ENCODE peak calls at places on chromosomes 1 and 21, in eight cellular contexts. T, L, O, N, D, C, Y and B are unnamed samples.

GRCh38 chr1:173663159-173663558 is 6.5 kb downstream of the ANKRD45 start:
- DNase-seq in N (no peak), Y (no peak), C (no peak), O (no peak), T (no peak), D (no peak), L (no peak), B (no peak)

GRCh38 chr1:8043621-8044020 is 17.5 kb upstream of the ERRFI1 start:
- DNase-seq in N (no peak), O (no peak), C (no peak), D (no peak), T (no peak), L (no peak), Y (no peak), B (no peak)

GRCh38 chr1:215793210-215793609 is 226.1 kb downstream of the KCTD3 start:
- DNase-seq in N (no peak), T (no peak), Y (no peak), L (no peak), C (peak; percentile 45), O (no peak), D (no peak), B (peak; percentile 85)

GRCh38 chr1:93021539-93022134 is 57.4 kb upstream of the MTF2 start:
- DNase-seq in D (no peak), O (peak; percentile 62), N (no peak), T (no peak), Y (peak; percentile 39), L (no peak), C (peak; percentile 72), B (peak; percentile 69)

GRCh38 chr1:236176337-236177336 is 34.3 kb downstream of the GPR137B start:
- DNase-seq in L (no peak), Y (no peak), N (no peak), O (peak; percentile 5), T (no peak), C (peak; percentile 19), D (no peak), B (peak; percentile 14)

GRCh38 chr1:244100276-244100675 is 49.2 kb downstream of the ZBTB18 start:
- DNase-seq in D (no peak), C (no peak), N (no peak), O (no peak), Y (no peak), L (no peak), T (no peak), B (no peak)

GRCh38 chr1:84078108-84078823 is 65.8 kb upstream of the PRKACB start:
- DNase-seq in T (peak; percentile 44), N (peak; percentile 37), C (peak; percentile 44), Y (peak; percentile 9), O (peak; percentile 11), D (peak; percentile 52), L (peak; percentile 12), B (peak; percentile 31)

GRCh38 chr1:54223441-54224202 is 23.7 kb downstream of the MRPL37 start:
- DNase-seq in L (no peak), D (no peak), T (no peak), O (no peak), N (no peak), Y (no peak), C (no peak), B (no peak)

GRCh38 chr1:204074274-204075115 is 1.6 kb downstream of the SOX13 start:
- DNase-seq in T (no peak), N (peak; percentile 80), C (peak; percentile 88), O (no peak), Y (peak; percentile 79), L (peak; percentile 83), D (peak; percentile 77), B (peak; percentile 55)

GRCh38 chr1:23530089-23530749 is 814 bp downstream of the E2F2 start:
- DNase-seq in Y (peak; percentile 47), T (peak; percentile 57), N (no peak), O (peak; percentile 61), L (no peak), C (no peak), D (no peak), B (no peak)

GRCh38 chr21:42561742-42562141 is 48.1 kb downstream of the SLC37A1 start:
- DNase-seq in Y (peak; percentile 35), L (no peak), T (peak; percentile 46), O (peak; percentile 67), N (no peak), D (no peak), C (no peak), B (no peak)

DNA sequence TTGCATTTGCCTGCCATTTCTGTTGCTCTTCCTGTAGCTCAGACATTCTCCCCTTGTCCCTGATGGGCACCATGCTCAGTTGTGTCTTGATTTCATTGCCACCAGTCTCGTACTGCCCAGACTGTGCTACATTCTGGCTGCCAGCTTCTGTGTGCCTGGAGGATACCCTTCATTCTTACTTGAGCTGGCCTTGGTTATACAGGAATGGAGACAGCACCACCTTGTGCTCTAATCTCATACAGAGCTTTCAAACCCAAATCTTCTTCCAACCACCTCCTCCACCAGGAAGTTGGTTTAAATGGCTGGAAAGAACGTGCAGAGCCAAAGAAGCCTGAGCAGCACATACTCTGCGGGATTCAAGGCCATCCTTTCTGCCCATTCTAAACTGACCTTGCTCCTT is 165.3 kb downstream of the SLC35F3 start:
- DNase-seq in C (no peak), L (no peak), D (no peak), O (no peak), Y (no peak), T (no peak), N (no peak), B (no peak)
- TF ChIP-seq CTCF in C (no peak), L (no peak), D (peak; percentile 30), O (peak; percentile 62), Y (no peak), T (peak; percentile 34), N (no peak), B (no peak)

GRCh38 chr21:39316729-39317128 is 3.3 kb upstream of the BRWD1 start:
- DNase-seq in N (no peak), L (no peak), Y (no peak), C (no peak), D (no peak), T (no peak), O (no peak), B (no peak)
- H3K4me3 ChIP-seq in N (no peak overlapping the region), L (no peak overlapping the region), Y (no peak overlapping the region), C (no peak overlapping the region), D (no peak overlapping the region), T (no peak overlapping the region), O (no peak overlapping the region), B (no peak overlapping the region)

GRCh38 chr21:38170283-38170682 is 86.5 kb upstream of the KCNJ15 start:
- DNase-seq in Y (peak; percentile 38), C (peak; percentile 36), N (peak; percentile 18), O (no peak), T (no peak), L (peak; percentile 25), D (peak; percentile 55), B (peak; percentile 73)
- TF ChIP-seq CTCF in Y (no peak), C (peak; percentile 43), N (no peak), O (peak; percentile 53), T (peak; percentile 39), L (peak; percentile 52), D (peak; percentile 77), B (peak; percentile 81)

GRCh38 chr1:11046270-11046566 is 821 bp downstream of the MASP2 start:
- DNase-seq in Y (no peak), C (no peak), D (no peak), N (peak; percentile 53), L (no peak), O (no peak), T (no peak), B (no peak)

GRCh38 chr1:11046625-11047365 is at the start of gene MASP2:
- DNase-seq in T (no peak), D (no peak), O (no peak), L (no peak), C (no peak), N (no peak), Y (no peak), B (no peak)

GRCh38 chr1:11044849-11045427 is 2.1 kb downstream of the MASP2 start:
- DNase-seq in C (no peak), Y (no peak), O (no peak), N (no peak), D (no peak), T (no peak), L (no peak), B (no peak)

GRCh38 chr1:11044086-11044848 is 2.8 kb downstream of the MASP2 start:
- DNase-seq in D (no peak), T (no peak), N (no peak), O (no peak), C (no peak), L (no peak), Y (no peak), B (no peak)

GRCh38 chr1:11045428-11046269 is 1.4 kb downstream of the MASP2 start:
- DNase-seq in Y (no peak), C (no peak), O (peak; percentile 55), N (no peak), T (no peak), D (no peak), L (no peak), B (no peak)
- H3K4me3 ChIP-seq in Y (no peak overlapping the region), C (no peak overlapping the region), O (no peak overlapping the region), N (no peak overlapping the region), T (no peak overlapping the region), D (no peak overlapping the region), L (no peak overlapping the region), B (no peak overlapping the region)

DNA sequence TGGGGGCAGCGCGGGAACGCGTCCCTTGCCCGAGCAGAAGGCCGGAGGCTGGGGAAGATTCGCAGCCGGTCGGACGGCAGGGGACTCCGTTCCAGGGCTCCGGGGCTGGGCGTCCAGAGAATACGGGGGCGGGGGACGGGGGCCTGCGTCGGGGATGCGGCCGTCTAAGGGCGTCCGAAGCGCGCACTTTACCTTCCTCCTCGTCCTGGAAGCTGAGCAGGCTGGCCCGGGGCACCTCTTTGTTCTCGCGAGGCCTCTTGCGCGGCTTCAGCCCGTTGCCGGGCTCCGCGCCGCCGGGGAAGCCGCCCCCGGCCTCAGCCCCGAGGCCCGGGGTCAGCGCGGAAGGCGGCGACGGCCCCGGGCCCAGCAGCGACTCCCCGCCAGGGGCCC is 426 bp downstream of the PAXBP1 start:
- DNase-seq in O (peak; percentile 84), T (peak; percentile 64), N (peak; percentile 58), C (peak; percentile 65), D (no peak), Y (peak; percentile 60), L (peak; percentile 51), B (peak; percentile 62)
- TF ChIP-seq CTCF in O (no peak), T (no peak), N (no peak), C (no peak), D (no peak), Y (no peak), L (no peak), B (no peak)

GRCh38 chr21:44485796-44486195 is 30.5 kb downstream of the LRRC3 start:
- DNase-seq in Y (no peak), D (no peak), C (no peak), L (no peak), N (no peak), T (no peak), O (no peak), B (no peak)
- H3K4me3 ChIP-seq in Y (no peak overlapping the region), D (no peak overlapping the region), C (peak overlapping the region; percentile 29), L (no peak overlapping the region), N (no peak overlapping the region), T (no peak overlapping the region), O (no peak overlapping the region), B (peak overlapping the region; percentile 1)

DNA sequence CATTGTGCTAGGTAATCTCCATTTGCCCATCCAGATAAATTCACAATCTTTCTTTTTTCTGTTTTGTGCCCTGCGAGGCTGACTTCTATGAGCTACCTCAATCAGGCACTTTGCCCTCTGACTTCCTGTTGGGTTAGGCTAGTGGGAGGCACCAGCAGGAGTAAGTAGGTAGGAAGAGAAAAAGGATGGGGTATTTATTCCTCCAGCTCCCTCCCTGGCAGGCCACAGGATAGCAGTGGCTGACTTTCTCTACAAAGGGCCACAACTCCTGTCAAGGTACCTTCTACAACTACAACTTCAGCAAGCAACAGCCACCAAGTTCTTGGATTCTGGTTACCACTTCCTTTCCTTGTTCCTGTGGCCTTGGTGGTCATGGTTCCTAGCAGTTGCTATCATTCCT is 18.8 kb upstream of the GORAB start:
- DNase-seq in O (no peak), C (no peak), D (no peak), L (no peak), T (peak; percentile 51), N (no peak), Y (no peak), B (no peak)
- TF ChIP-seq CTCF in O (no peak), C (no peak), D (no peak), L (no peak), T (peak; percentile 58), N (no peak), Y (no peak), B (no peak)